ENCODE peak calls at places on chromosomes 4 and X, in nine cellular contexts. N is A549, P is fibroblast of lung, J is OCI-LY7, B is left ventricle myocardium inferior, F is aorta, H is RWPE2, T is upper lobe of right lung, S is neural progenitor cell. Y is an unnamed sample.

GRCh38 chrX:72079607-72080006 is 52.1 kb downstream of the RTL5 start:
- DNase-seq in P (no peak), H (no peak), F (no peak), T (no peak), J (no peak), N (no peak), B (peak; percentile 32), S (peak; percentile 13), Y (no peak)

GRCh38 chrX:68114573-68115199 is 318.6 kb downstream of the OPHN1 start:
- DNase-seq in N (peak; percentile 31), S (no peak), J (no peak), H (no peak), P (peak; percentile 14), F (no peak), B (no peak), T (no peak), Y (no peak)

GRCh38 chrX:153411255-153411987 is at the start of gene ZFP92:
- DNase-seq in T (peak; percentile 79), B (peak; percentile 38), N (no peak), P (no peak), F (no peak), H (no peak), S (no peak), J (no peak), Y (no peak)

GRCh38 chr4:184439856-184440592 is 34.3 kb downstream of the IRF2 start:
- DNase-seq in T (no peak), J (no peak), B (no peak), N (no peak), S (no peak), H (no peak), F (no peak), P (peak; percentile 59), Y (no peak)

GRCh38 chr4:781493-782216 is 44.3 kb downstream of the CPLX1 start:
- DNase-seq in J (peak; percentile 98), N (peak; percentile 97), P (peak; percentile 98), S (peak; percentile 99), F (peak; percentile 100), T (peak; percentile 100), H (peak; percentile 99), B (peak; percentile 99), Y (peak; percentile 99)

GRCh38 chr4:20044502-20044911 is 207.2 kb upstream of the SLIT2 start:
- DNase-seq in F (no peak), S (no peak), N (no peak), J (no peak), B (no peak), H (no peak), T (no peak), P (peak; percentile 77), Y (no peak)

GRCh38 chr4:82744284-82744963 is 54.2 kb downstream of the SCD5 start:
- DNase-seq in H (no peak), B (no peak), N (no peak), T (no peak), P (no peak), F (no peak), S (no peak), J (no peak), Y (no peak)

GRCh38 chrX:57595381-57595811 is 3.6 kb downstream of the ZXDB start:
- DNase-seq in N (peak; percentile 28), S (no peak), T (no peak), B (no peak), P (peak; percentile 83), F (no peak), H (no peak), J (no peak), Y (no peak)

GRCh38 chr4:35725131-35725530 is 519.2 kb downstream of the ARAP2 start:
- DNase-seq in P (no peak), B (no peak), J (peak; percentile 2), F (no peak), H (no peak), S (peak; percentile 26), T (no peak), N (no peak), Y (no peak)

GRCh38 chr4:112633477-112634235 is 3.1 kb downstream of the ZGRF1 start:
- DNase-seq in T (no peak), H (no peak), S (peak; percentile 37), B (no peak), F (no peak), P (peak; percentile 71), J (peak; percentile 44), N (peak; percentile 11), Y (no peak)

GRCh38 chr4:85793256-85793655 is 318.3 kb downstream of the ARHGAP24 start:
- DNase-seq in T (no peak), J (no peak), N (no peak), P (peak; percentile 41), B (no peak), F (no peak), H (no peak), S (no peak), Y (no peak)
- H3K4me1 ChIP-seq in T (peaks cover 2% of the 10 kb centered on the region), J (peaks cover 11% of the 10 kb centered on the region), N (no peaks in the 10 kb centered on the region), P (peaks cover 3% of the 10 kb centered on the region), B (peaks cover 37% of the 10 kb centered on the region), F (no peaks in the 10 kb centered on the region), H (peaks cover 8% of the 10 kb centered on the region), S (no peaks in the 10 kb centered on the region), Y (peaks cover 83% of the 10 kb centered on the region)

GRCh38 chr4:4320528-4320927 is 30.5 kb downstream of the ZBTB49 start:
- DNase-seq in T (peak; percentile 35), N (no peak), F (no peak), B (no peak), S (no peak), J (no peak), H (peak; percentile 21), P (no peak), Y (no peak)

GRCh38 chr4:4317496-4318232 is 27.6 kb downstream of the ZBTB49 start:
- DNase-seq in B (no peak), T (no peak), P (no peak), J (no peak), F (no peak), H (peak; percentile 15), N (no peak), S (no peak), Y (no peak)

GRCh38 chr4:4323705-4324534 is 33.9 kb downstream of the ZBTB49 start:
- DNase-seq in T (peak; percentile 19), S (no peak), B (no peak), N (no peak), P (no peak), H (peak; percentile 9), F (no peak), J (no peak), Y (peak; percentile 21)

GRCh38 chr4:4321951-4322688 is 32.1 kb downstream of the ZBTB49 start:
- DNase-seq in F (no peak), N (no peak), T (peak; percentile 37), B (no peak), S (no peak), J (no peak), P (no peak), H (peak; percentile 29), Y (peak; percentile 38)

GRCh38 chr4:4320951-4321714 is 31.1 kb downstream of the ZBTB49 start:
- DNase-seq in T (peak; percentile 41), N (no peak), S (no peak), F (no peak), P (no peak), J (no peak), B (no peak), H (peak; percentile 33), Y (no peak)
- H3K4me1 ChIP-seq in T (no peaks in the 10 kb centered on the region), N (no peaks in the 10 kb centered on the region), S (no peaks in the 10 kb centered on the region), F (no peaks in the 10 kb centered on the region), P (no peaks in the 10 kb centered on the region), J (peaks cover 17% of the 10 kb centered on the region), B (peaks cover 10% of the 10 kb centered on the region), H (no peaks in the 10 kb centered on the region), Y (no peaks in the 10 kb centered on the region)

DNA sequence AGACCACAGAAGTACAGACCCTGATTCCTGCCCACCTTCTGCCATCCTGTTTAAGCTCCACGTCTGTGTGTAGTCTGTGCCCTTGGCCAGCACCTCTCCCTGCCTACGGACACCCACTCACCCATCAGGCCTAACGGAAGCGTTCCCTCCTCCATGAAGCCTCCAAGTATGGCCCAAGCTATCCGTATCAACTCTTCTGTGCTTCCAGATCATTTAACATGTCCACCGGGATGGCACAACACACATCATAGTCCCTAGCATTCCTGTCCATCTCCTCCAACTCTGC is 11.7 kb downstream of the WDR1 start:
- DNase-seq in T (no peak), F (no peak), J (no peak), B (no peak), N (no peak), S (no peak), P (no peak), H (no peak), Y (no peak)
- H3K4me1 ChIP-seq in T (peaks cover 68% of the 10 kb centered on the region), F (peaks cover 24% of the 10 kb centered on the region), J (no peaks in the 10 kb centered on the region), B (peaks cover 99% of the 10 kb centered on the region), N (peaks cover 50% of the 10 kb centered on the region), S (peaks cover 48% of the 10 kb centered on the region), P (peaks cover 50% of the 10 kb centered on the region), H (peaks cover 55% of the 10 kb centered on the region), Y (peaks cover 11% of the 10 kb centered on the region)

GRCh38 chr4:87019898-87020297 is 85.1 kb downstream of the AFF1 start:
- DNase-seq in F (no peak), J (peak; percentile 42), B (no peak), S (no peak), P (no peak), H (no peak), T (no peak), N (no peak), Y (no peak)
- H3K4me1 ChIP-seq in F (peaks cover 14% of the 10 kb centered on the region), J (peaks cover 58% of the 10 kb centered on the region), B (peaks cover 97% of the 10 kb centered on the region), S (peaks cover 28% of the 10 kb centered on the region), P (peaks cover 4% of the 10 kb centered on the region), H (peaks cover 17% of the 10 kb centered on the region), T (peaks cover 63% of the 10 kb centered on the region), N (peaks cover 78% of the 10 kb centered on the region), Y (no peaks in the 10 kb centered on the region)

GRCh38 chrX:150572206-150572605 is 3.8 kb downstream of the MTM1 start:
- DNase-seq in N (no peak), B (no peak), P (no peak), T (no peak), H (no peak), F (no peak), S (no peak), J (no peak), Y (no peak)
- H3K4me1 ChIP-seq in N (peaks cover 63% of the 10 kb centered on the region), B (peaks cover 65% of the 10 kb centered on the region), P (no peaks in the 10 kb centered on the region), T (peaks cover 22% of the 10 kb centered on the region), H (peaks cover 59% of the 10 kb centered on the region), F (no peaks in the 10 kb centered on the region), S (peaks cover 15% of the 10 kb centered on the region), J (peaks cover 69% of the 10 kb centered on the region), Y (no peaks in the 10 kb centered on the region)